ENCODE peak calls at places on chromosomes 6 and 20, in six cellular contexts. Z, C, H, D, B and O are unnamed samples. For H3K4me1, the result is how much of the 10 kb centered on the place peaks cover.

GRCh38 chr6:10954590-10955010 is 67.7 kb downstream of the SYCP2L start:
- DNase-seq in Z (no peak), C (peak), H (peak), D (peak), B (peak), O (peak)

GRCh38 chr20:45355209-45355608 is 7.0 kb upstream of the SDC4 start:
- DNase-seq in Z (no peak), C (peak), H (no peak), D (peak), B (no peak), O (no peak)

GRCh38 chr20:4581838-4582237 is 139.9 kb upstream of the PRND start:
- DNase-seq in Z (no peak), C (no peak), H (no peak), D (no peak), B (no peak), O (no peak)

GRCh38 chr20:62367483-62368302 is 581 bp upstream of the LAMA5 start:
- DNase-seq in Z (no peak), C (no peak), H (no peak), D (no peak), B (no peak), O (no peak)

GRCh38 chr6:111487656-111488055 is 4.6 kb upstream of the REV3L start:
- DNase-seq in Z (no peak), C (peak), H (no peak), D (peak), B (no peak), O (no peak)

GRCh38 chr20:56187791-56188190 is 60.7 kb upstream of the MC3R start:
- DNase-seq in Z (no peak), C (no peak), H (no peak), D (no peak), B (no peak), O (no peak)

GRCh38 chr6:46781478-46782378 is 11.5 kb upstream of the MEP1A start:
- DNase-seq in Z (no peak), C (peak), H (peak), D (peak), B (peak), O (no peak)

GRCh38 chr6:90123796-90124195 is 172.8 kb downstream of the BACH2 start:
- DNase-seq in Z (no peak), C (peak), H (no peak), D (peak), B (no peak), O (no peak)

GRCh38 chr20:20665200-20665599 is 47.2 kb downstream of the RALGAPA2 start:
- DNase-seq in Z (no peak), C (no peak), H (no peak), D (no peak), B (no peak), O (no peak)

GRCh38 chr20:40966103-40966502 is 62.5 kb upstream of the TOP1 start:
- DNase-seq in Z (no peak), C (no peak), H (peak), D (no peak), B (no peak), O (peak)

GRCh38 chr6:13053080-13053479 is 275.3 kb downstream of the TBC1D7 start:
- DNase-seq in Z (no peak), C (no peak), H (no peak), D (no peak), B (no peak), O (no peak)

GRCh38 chr6:7540595-7540994 is 876 bp upstream of the DSP start:
- DNase-seq in Z (no peak), C (no peak), H (peak), D (no peak), B (peak), O (no peak)

GRCh38 chr20:19079536-19080299 is 132.7 kb upstream of the SLC24A3 start:
- DNase-seq in Z (no peak), C (no peak), H (no peak), D (peak), B (no peak), O (no peak)

GRCh38 chr6:134849920-134850447 is 99.9 kb downstream of the ALDH8A1 start:
- DNase-seq in Z (no peak), C (no peak), H (no peak), D (no peak), B (no peak), O (no peak)

DNA sequence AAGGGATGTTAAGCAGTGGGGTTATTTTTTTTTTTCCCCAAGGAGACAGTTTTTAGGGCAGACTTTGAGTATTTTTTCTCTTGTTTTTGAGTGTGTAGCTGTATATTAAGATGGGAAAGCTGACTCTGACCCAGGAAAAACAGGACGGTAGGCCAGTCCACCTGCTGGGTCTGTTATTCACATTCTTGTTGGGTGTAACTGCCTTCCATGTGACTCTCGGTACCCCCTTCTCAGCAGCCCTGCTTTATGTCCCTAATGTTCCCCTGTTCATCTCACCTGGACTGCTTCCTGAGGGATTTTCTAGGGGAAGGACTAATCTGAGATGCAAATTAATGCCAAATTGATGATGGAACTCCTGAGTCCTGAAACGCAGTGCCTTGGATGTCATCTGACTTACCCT is 21.9 kb downstream of the FOXO3 start:
- DNase-seq in Z (no peak), C (no peak), H (no peak), D (no peak), B (no peak), O (no peak)
- H3K4me1 ChIP-seq in Z (half or more), C (under half), H (under half), D (half or more), B (half or more), O (half or more)

DNA sequence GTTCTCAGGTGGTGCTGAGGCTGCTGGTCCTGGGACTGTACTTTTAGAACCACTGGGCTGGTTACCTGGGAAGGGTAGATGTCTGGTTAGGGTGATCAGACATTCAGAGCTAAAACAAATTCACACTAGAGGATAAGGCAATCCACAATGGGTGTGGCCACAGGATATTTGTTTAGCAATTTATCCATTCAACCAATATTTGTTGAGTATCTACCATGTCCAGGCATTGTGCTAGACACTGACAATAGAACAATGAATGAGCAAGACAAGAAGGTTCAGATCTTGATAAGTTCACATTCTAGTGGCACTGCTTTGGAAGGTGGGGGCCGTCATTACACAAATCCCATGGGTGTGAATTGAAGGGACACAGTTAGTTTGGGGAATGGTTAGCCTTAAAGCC is 131.7 kb downstream of the BCAS1 start:
- DNase-seq in Z (no peak), C (no peak), H (peak), D (no peak), B (no peak), O (no peak)
- H3K4me1 ChIP-seq in Z (under half), C (under half), H (under half), D (under half), B (half or more), O (under half)

DNA sequence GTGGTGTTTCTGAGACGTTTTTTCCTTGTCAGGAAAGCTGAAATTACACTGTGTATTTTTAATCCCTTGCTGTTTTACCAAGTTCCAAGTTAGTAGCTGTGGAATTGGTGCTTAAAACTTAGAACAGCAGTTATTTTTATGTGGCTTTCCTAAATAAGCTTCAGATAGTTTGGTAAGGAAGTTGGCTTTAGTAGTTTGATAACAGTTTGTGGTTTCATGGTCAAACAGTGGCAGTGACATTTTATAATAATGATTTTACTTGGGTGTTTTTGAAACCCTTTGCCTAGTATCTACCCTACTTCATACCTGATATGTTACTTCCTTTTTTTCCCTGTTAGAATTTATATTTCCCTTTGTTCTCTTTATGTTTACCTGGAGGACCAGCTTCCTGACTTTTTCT is 164.9 kb downstream of the JARID2 start:
- DNase-seq in Z (no peak), C (no peak), H (no peak), D (no peak), B (no peak), O (no peak)
- H3K4me1 ChIP-seq in Z (under half), C (under half), H (under half), D (under half), B (half or more), O (under half)

GRCh38 chr6:139521338-139521737 is 146.9 kb upstream of the CITED2 start:
- DNase-seq in Z (no peak), C (no peak), H (no peak), D (no peak), B (no peak), O (no peak)
- H3K4me1 ChIP-seq in Z (under half), C (under half), H (under half), D (under half), B (under half), O (under half)

GRCh38 chr20:47482705-47483104 is 19.0 kb upstream of the NCOA3 start:
- DNase-seq in Z (no peak), C (no peak), H (no peak), D (no peak), B (no peak), O (no peak)

GRCh38 chr20:47484303-47484702 is 17.4 kb upstream of the NCOA3 start:
- DNase-seq in Z (no peak), C (no peak), H (no peak), D (no peak), B (no peak), O (no peak)

GRCh38 chr20:47490795-47491194 is 10.9 kb upstream of the NCOA3 start:
- DNase-seq in Z (no peak), C (no peak), H (no peak), D (no peak), B (no peak), O (no peak)

GRCh38 chr20:47489448-47489872 is 12.2 kb upstream of the NCOA3 start:
- DNase-seq in Z (no peak), C (no peak), H (no peak), D (no peak), B (peak), O (peak)

DNA sequence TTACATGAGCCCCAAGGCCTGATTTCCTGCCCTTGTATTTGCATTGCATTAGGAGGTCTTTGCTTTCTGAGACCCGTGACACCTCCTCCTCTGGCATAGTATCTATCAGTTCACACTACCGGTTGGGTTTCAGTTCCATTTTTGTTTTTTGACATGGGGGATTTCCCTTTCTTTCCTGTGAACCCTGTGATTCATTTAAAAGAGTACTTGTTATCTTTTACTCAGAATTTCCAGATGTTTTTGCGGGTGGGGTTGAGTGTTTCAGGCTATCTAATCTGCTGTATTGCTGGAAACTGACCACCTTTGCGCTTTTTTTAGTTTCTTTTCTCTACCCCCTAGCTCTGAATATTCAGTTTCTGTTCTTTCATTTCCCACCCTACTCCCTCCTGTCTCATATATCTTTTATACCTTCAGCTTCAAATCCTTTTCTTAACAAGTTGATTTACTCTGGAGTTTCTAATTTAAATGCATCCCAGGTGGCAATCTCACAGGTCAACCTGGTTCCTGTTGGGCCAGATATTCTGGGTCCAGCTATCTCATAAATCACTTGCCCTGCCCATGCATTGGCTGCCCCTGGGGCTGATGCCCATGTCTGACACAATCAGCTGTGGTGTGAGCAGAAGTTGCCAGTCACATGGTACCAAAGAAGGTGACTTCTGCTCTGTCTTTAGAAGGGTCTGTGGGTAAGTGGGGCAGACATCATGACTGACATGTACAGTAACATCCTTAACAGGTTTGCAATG is 14.3 kb upstream of the NCOA3 start:
- DNase-seq in Z (no peak), C (no peak), H (no peak), D (no peak), B (no peak), O (no peak)
- H3K4me1 ChIP-seq in Z (under half), C (under half), H (under half), D (under half), B (under half), O (under half)

DNA sequence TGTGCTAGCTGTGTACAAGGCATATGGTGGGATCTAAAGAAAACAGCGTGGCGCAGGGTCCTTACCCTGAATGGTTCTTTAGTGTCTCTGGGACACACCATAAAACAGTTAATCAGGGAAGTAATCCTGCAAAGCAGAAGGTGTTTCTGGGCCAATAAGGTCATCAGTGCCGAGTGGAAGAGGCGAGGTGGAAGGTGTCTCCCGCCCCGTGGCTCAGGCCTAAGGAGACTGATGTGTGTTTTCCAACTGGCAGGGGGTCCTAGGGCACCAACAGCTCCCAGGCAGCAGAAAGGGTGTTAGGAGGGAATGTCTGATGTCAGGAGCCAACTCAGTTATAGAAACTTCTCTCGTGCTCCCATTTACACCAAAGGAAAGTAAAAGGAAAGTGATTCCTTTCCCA is 91.8 kb downstream of the TCP11 start:
- DNase-seq in Z (no peak), C (no peak), H (no peak), D (no peak), B (no peak), O (no peak)
- H3K4me1 ChIP-seq in Z (half or more), C (half or more), H (under half), D (under half), B (half or more), O (half or more)

DNA sequence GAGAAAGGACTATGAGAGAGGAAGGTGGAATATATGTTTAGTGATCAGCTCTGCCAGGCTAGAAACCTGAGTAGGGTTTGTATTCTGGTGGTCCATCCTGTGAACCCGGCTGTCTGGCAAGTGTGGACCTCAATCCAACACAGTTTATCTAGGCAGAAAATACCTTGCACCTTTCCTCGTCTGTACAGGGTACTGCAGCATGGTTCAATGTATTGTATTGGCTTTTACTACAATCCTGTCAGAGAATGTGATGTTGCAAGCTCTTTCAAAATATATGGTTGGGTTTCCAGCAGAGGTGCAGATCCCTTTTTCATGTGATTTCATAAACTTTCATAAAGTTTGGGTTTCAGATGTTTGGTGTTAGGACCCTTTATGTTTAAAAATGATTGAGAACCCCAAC is 106.7 kb downstream of the RTN4IP1 start:
- DNase-seq in Z (no peak), C (no peak), H (no peak), D (no peak), B (no peak), O (no peak)
- H3K4me1 ChIP-seq in Z (under half), C (under half), H (under half), D (under half), B (half or more), O (under half)